ENCODE peak calls at places on chromosomes 7 and 10, in five cellular contexts. One of them, this sample, is unnamed.

GRCh38 chr7:19958309-19958896 is 185.0 kb upstream of the TMEM196 start:
- DNase-seq in H1: no peak
- DNase-seq in mesenchymal stem cell: peak
- DNase-seq in trophoblast cell: peak
- DNase-seq in neuronal stem cell: no peak
- DNase-seq in this sample: no peak

GRCh38 chr10:19935106-19935505 is 118.9 kb downstream of the PLXDC2 start:
- DNase-seq in trophoblast cell: no peak
- DNase-seq in mesenchymal stem cell: no peak
- DNase-seq in neuronal stem cell: no peak
- DNase-seq in H1: no peak
- DNase-seq in this sample: no peak

GRCh38 chr10:127464561-127464960 is 84.5 kb upstream of the NPS start:
- DNase-seq in trophoblast cell: no peak
- DNase-seq in mesenchymal stem cell: no peak
- DNase-seq in H1: no peak
- DNase-seq in neuronal stem cell: no peak
- DNase-seq in this sample: no peak

GRCh38 chr7:897771-898376 is 21.5 kb downstream of the GET4 start:
- DNase-seq in trophoblast cell: peak
- DNase-seq in H1: no peak
- DNase-seq in mesenchymal stem cell: no peak
- DNase-seq in neuronal stem cell: no peak
- DNase-seq in this sample: no peak

GRCh38 chr10:116960066-116960465 is 44.9 kb downstream of the SHTN1 start:
- DNase-seq in trophoblast cell: peak
- DNase-seq in H1: no peak
- DNase-seq in mesenchymal stem cell: no peak
- DNase-seq in neuronal stem cell: no peak
- DNase-seq in this sample: no peak

GRCh38 chr10:91444211-91444610 is 34.1 kb downstream of the HECTD2 start:
- DNase-seq in neuronal stem cell: no peak
- DNase-seq in mesenchymal stem cell: no peak
- DNase-seq in trophoblast cell: no peak
- DNase-seq in H1: no peak
- DNase-seq in this sample: no peak

GRCh38 chr7:84085147-84085546 is 109.4 kb downstream of the SEMA3A start:
- DNase-seq in neuronal stem cell: no peak
- DNase-seq in mesenchymal stem cell: peak
- DNase-seq in H1: no peak
- DNase-seq in trophoblast cell: no peak
- DNase-seq in this sample: no peak

GRCh38 chr10:5628798-5629788 is 37.3 kb downstream of the ASB13 start:
- DNase-seq in trophoblast cell: no peak
- DNase-seq in neuronal stem cell: no peak
- DNase-seq in mesenchymal stem cell: peak
- DNase-seq in H1: no peak
- DNase-seq in this sample: no peak

GRCh38 chr10:37760817-37761216 is 96.6 kb downstream of the ZNF248 start:
- DNase-seq in mesenchymal stem cell: no peak
- DNase-seq in trophoblast cell: peak
- DNase-seq in H1: no peak
- DNase-seq in neuronal stem cell: no peak
- DNase-seq in this sample: no peak

GRCh38 chr7:42976371-42976770 is 44.2 kb downstream of the MRPL32 start:
- DNase-seq in mesenchymal stem cell: no peak
- DNase-seq in neuronal stem cell: no peak
- DNase-seq in trophoblast cell: no peak
- DNase-seq in H1: no peak
- DNase-seq in this sample: no peak

GRCh38 chr7:81361769-81362168 is 408.1 kb downstream of the HGF start:
- DNase-seq in neuronal stem cell: no peak
- DNase-seq in trophoblast cell: no peak
- DNase-seq in mesenchymal stem cell: peak
- DNase-seq in H1: no peak
- DNase-seq in this sample: no peak

GRCh38 chr10:97140284-97140846 is 45.4 kb downstream of the SLIT1 start:
- DNase-seq in trophoblast cell: no peak
- DNase-seq in mesenchymal stem cell: no peak
- DNase-seq in H1: no peak
- DNase-seq in neuronal stem cell: no peak
- DNase-seq in this sample: no peak

GRCh38 chr7:108147031-108147563 is 16.9 kb upstream of the LAMB4 start:
- DNase-seq in H1: no peak
- DNase-seq in neuronal stem cell: no peak
- DNase-seq in mesenchymal stem cell: no peak
- DNase-seq in trophoblast cell: no peak
- DNase-seq in this sample: no peak

GRCh38 chr7:45888185-45888992 is at the start of gene IGFBP1:
- DNase-seq in H1: no peak
- DNase-seq in trophoblast cell: peak
- DNase-seq in mesenchymal stem cell: peak
- DNase-seq in neuronal stem cell: peak
- DNase-seq in this sample: peak

GRCh38 chr7:138890782-138891445 is 90.3 kb downstream of the KIAA1549 start:
- DNase-seq in neuronal stem cell: no peak
- DNase-seq in H1: no peak
- DNase-seq in mesenchymal stem cell: peak
- DNase-seq in trophoblast cell: peak
- DNase-seq in this sample: no peak

GRCh38 chr7:74174606-74175082 is 488 bp downstream of the EIF4H start:
- DNase-seq in H1: no peak
- DNase-seq in mesenchymal stem cell: peak
- DNase-seq in neuronal stem cell: peak
- DNase-seq in trophoblast cell: peak
- DNase-seq in this sample: peak

GRCh38 chr7:105656922-105657521 is 75.7 kb upstream of the EFCAB10 start:
- DNase-seq in trophoblast cell: peak
- DNase-seq in H1: no peak
- DNase-seq in mesenchymal stem cell: no peak
- DNase-seq in neuronal stem cell: no peak
- DNase-seq in this sample: peak

GRCh38 chr10:101565370-101565900 is 22.6 kb downstream of the POLL start:
- DNase-seq in mesenchymal stem cell: no peak
- DNase-seq in trophoblast cell: no peak
- DNase-seq in H1: no peak
- DNase-seq in neuronal stem cell: no peak
- DNase-seq in this sample: no peak

GRCh38 chr10:1591045-1591444 is 146.3 kb downstream of the ADARB2 start:
- DNase-seq in H1: no peak
- DNase-seq in neuronal stem cell: no peak
- DNase-seq in trophoblast cell: no peak
- DNase-seq in mesenchymal stem cell: no peak
- DNase-seq in this sample: peak

GRCh38 chr7:95620631-95621030 is 24.3 kb upstream of the PDK4 start:
- DNase-seq in H1: no peak
- DNase-seq in trophoblast cell: no peak
- DNase-seq in mesenchymal stem cell: no peak
- DNase-seq in neuronal stem cell: no peak
- DNase-seq in this sample: no peak

GRCh38 chr10:20443094-20443493 is 454.0 kb downstream of the NEBL start:
- DNase-seq in trophoblast cell: no peak
- DNase-seq in neuronal stem cell: no peak
- DNase-seq in H1: no peak
- DNase-seq in mesenchymal stem cell: no peak
- DNase-seq in this sample: no peak

GRCh38 chr10:93630609-93631320 is 18.4 kb downstream of the PDE6C start:
- DNase-seq in trophoblast cell: no peak
- DNase-seq in H1: no peak
- DNase-seq in mesenchymal stem cell: no peak
- DNase-seq in neuronal stem cell: no peak
- DNase-seq in this sample: no peak

GRCh38 chr10:101006593-101007098 is 7.0 kb downstream of the LZTS2 start:
- DNase-seq in mesenchymal stem cell: no peak
- DNase-seq in trophoblast cell: no peak
- DNase-seq in neuronal stem cell: no peak
- DNase-seq in H1: no peak
- DNase-seq in this sample: no peak

GRCh38 chr10:32171213-32171612 is 115.0 kb upstream of the KIF5B start:
- DNase-seq in mesenchymal stem cell: no peak
- DNase-seq in trophoblast cell: peak
- DNase-seq in neuronal stem cell: no peak
- DNase-seq in H1: no peak
- DNase-seq in this sample: no peak

GRCh38 chr7:2193120-2193519 is 39.6 kb downstream of the MAD1L1 start:
- DNase-seq in trophoblast cell: no peak
- DNase-seq in mesenchymal stem cell: no peak
- DNase-seq in H1: no peak
- DNase-seq in neuronal stem cell: no peak
- DNase-seq in this sample: peak

GRCh38 chr10:71077143-71077581 is 135.2 kb upstream of the UNC5B start:
- DNase-seq in mesenchymal stem cell: no peak
- DNase-seq in neuronal stem cell: no peak
- DNase-seq in trophoblast cell: no peak
- DNase-seq in H1: no peak
- DNase-seq in this sample: peak

GRCh38 chr10:7000063-7000462 is 410.8 kb downstream of the SFMBT2 start:
- DNase-seq in mesenchymal stem cell: no peak
- DNase-seq in H1: no peak
- DNase-seq in trophoblast cell: no peak
- DNase-seq in neuronal stem cell: no peak
- DNase-seq in this sample: no peak

GRCh38 chr7:158548726-158549125 is 38.9 kb downstream of the PTPRN2 start:
- DNase-seq in mesenchymal stem cell: no peak
- DNase-seq in H1: no peak
- DNase-seq in trophoblast cell: no peak
- DNase-seq in neuronal stem cell: no peak
- DNase-seq in this sample: no peak

GRCh38 chr7:32929430-32930161 is 27.6 kb upstream of the FKBP9 start:
- DNase-seq in neuronal stem cell: no peak
- DNase-seq in mesenchymal stem cell: no peak
- DNase-seq in H1: no peak
- DNase-seq in trophoblast cell: no peak
- DNase-seq in this sample: no peak
- H2BK12ac ChIP-seq in neuronal stem cell: no peak
- H2BK12ac ChIP-seq in mesenchymal stem cell: no peak
- H2BK12ac ChIP-seq in H1: no peak
- H2BK12ac ChIP-seq in trophoblast cell: no peak
- H2BK12ac ChIP-seq in this sample: no peak

GRCh38 chr10:112352044-112352443 is 21.9 kb upstream of the ACSL5 start:
- DNase-seq in mesenchymal stem cell: no peak
- DNase-seq in H1: no peak
- DNase-seq in neuronal stem cell: no peak
- DNase-seq in trophoblast cell: no peak
- DNase-seq in this sample: no peak
- H2BK12ac ChIP-seq in mesenchymal stem cell: no peak
- H2BK12ac ChIP-seq in H1: no peak
- H2BK12ac ChIP-seq in neuronal stem cell: no peak
- H2BK12ac ChIP-seq in trophoblast cell: no peak
- H2BK12ac ChIP-seq in this sample: no peak

DNA sequence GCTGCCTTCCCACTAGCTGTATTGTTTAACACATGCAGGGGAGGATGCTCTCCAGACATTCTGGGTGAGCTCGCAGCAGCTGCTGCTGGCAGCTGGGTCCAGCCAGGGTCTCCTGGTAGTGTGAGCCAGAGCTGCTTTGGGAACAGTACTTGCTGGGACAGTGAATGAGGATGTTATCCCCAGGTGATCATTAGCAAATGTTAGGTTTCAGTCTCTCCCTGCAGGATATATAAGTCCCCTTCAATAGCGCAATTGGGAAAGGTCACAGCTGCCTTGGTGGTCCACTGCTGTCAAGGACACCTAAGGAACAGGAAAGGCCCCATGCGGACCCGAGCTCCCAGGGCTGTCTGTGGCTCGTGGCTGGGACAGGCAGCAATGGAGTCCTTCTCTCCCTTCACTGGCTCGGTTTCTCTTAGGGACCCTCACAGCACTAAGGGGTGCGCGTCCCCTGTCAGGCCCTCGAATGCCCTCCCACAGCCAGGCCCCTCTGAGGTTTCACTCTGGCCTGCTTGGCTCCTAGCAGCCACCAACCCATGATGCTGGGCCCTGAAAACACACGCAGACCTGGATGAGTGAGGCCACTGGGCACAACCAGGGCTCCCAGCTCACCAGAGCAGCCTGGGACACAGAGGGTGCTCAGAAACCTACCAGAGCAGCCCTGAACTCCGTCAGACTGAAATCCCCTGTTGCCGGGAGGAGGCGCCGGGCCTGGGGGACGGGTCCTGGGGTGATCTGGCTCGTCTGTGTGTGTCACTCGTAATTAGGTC is 173.0 kb upstream of the LANCL2 start:
- DNase-seq in trophoblast cell: no peak
- DNase-seq in neuronal stem cell: no peak
- DNase-seq in H1: no peak
- DNase-seq in mesenchymal stem cell: no peak
- DNase-seq in this sample: peak
- H2BK12ac ChIP-seq in trophoblast cell: no peak
- H2BK12ac ChIP-seq in neuronal stem cell: no peak
- H2BK12ac ChIP-seq in H1: peak
- H2BK12ac ChIP-seq in mesenchymal stem cell: no peak
- H2BK12ac ChIP-seq in this sample: no peak

DNA sequence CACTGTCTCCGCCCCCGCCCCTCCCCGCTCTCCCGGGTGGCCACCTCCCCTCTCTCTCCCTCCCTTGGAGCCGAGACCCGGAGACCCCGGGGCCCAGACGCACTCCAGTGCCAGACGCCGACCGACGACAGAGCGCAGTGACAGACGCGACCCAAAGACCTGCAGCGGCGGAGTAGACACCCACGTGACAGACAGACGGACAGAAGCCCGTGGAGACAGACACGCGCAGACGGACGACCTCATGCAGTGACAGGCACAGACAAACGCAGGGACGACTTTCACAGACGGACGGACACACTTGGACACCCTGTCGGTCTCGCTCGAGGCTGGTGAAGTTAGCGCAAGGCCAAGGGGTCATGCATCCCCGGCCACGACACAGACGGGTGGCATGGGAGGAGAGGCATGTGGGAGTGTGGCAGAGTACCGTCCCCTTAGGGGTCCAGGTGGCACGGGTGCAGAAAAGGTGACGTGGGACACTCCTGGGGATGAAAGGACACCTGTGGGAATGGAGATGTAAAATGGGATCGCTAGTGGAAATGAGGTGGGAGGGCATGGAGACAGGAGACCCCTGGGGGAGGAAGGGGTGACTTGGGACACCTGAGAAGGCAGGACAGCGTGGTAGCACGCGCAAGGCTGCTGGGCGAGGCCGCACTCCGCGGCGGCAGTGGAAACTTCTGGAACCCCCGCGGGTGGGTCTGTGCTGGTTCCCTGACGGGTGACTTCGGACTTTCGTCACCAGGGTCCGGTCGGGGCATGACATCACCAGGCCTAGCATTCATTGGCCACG is 461 bp upstream of the ACHE start:
- DNase-seq in H1: no peak
- DNase-seq in trophoblast cell: peak
- DNase-seq in mesenchymal stem cell: no peak
- DNase-seq in neuronal stem cell: no peak
- DNase-seq in this sample: peak
- H2BK12ac ChIP-seq in H1: peak
- H2BK12ac ChIP-seq in trophoblast cell: no peak
- H2BK12ac ChIP-seq in mesenchymal stem cell: no peak
- H2BK12ac ChIP-seq in neuronal stem cell: no peak
- H2BK12ac ChIP-seq in this sample: no peak